ENCODE peak calls at places on chromosomes 7 and 10, in ten cellular contexts. One of them, this sample, is unnamed.

GRCh38 chr7:100051611-100052010 is 2.0 kb downstream of the ZSCAN21 start:
- DNase-seq in heart left ventricle: no peak
- DNase-seq in suprapubic skin: no peak
- DNase-seq in gastrocnemius medialis: no peak
- DNase-seq in tibial nerve: no peak
- DNase-seq in Peyer's patch: no peak
- DNase-seq in chondrocyte: no peak
- DNase-seq in HCT116: no peak
- DNase-seq in GM20000: no peak
- DNase-seq in progenitor cell of endocrine pancreas: no peak
- DNase-seq in this sample: no peak

GRCh38 chr7:805261-805660 is 27.0 kb upstream of the SUN1 start:
- DNase-seq in heart left ventricle: peak; percentile 63
- DNase-seq in suprapubic skin: no peak
- DNase-seq in gastrocnemius medialis: no peak
- DNase-seq in tibial nerve: peak; percentile 47
- DNase-seq in Peyer's patch: no peak
- DNase-seq in chondrocyte: peak; percentile 27
- DNase-seq in HCT116: no peak
- DNase-seq in GM20000: no peak
- DNase-seq in progenitor cell of endocrine pancreas: no peak
- DNase-seq in this sample: peak; percentile 76

GRCh38 chr7:95963446-95963990 is 191.2 kb downstream of the DYNC1I1 start:
- DNase-seq in heart left ventricle: no peak
- DNase-seq in suprapubic skin: no peak
- DNase-seq in gastrocnemius medialis: no peak
- DNase-seq in tibial nerve: no peak
- DNase-seq in Peyer's patch: no peak
- DNase-seq in chondrocyte: no peak
- DNase-seq in HCT116: no peak
- DNase-seq in GM20000: no peak
- DNase-seq in progenitor cell of endocrine pancreas: no peak
- DNase-seq in this sample: no peak

GRCh38 chr10:51960494-51960895 is 261.1 kb upstream of the CSTF2T start:
- DNase-seq in heart left ventricle: no peak
- DNase-seq in suprapubic skin: no peak
- DNase-seq in gastrocnemius medialis: no peak
- DNase-seq in tibial nerve: peak; percentile 49
- DNase-seq in Peyer's patch: no peak
- DNase-seq in chondrocyte: no peak
- DNase-seq in HCT116: peak; percentile 10
- DNase-seq in GM20000: peak; percentile 35
- DNase-seq in progenitor cell of endocrine pancreas: no peak
- DNase-seq in this sample: no peak

GRCh38 chr7:90181485-90181884 is 27.2 kb downstream of the STEAP1 start:
- DNase-seq in heart left ventricle: no peak
- DNase-seq in suprapubic skin: no peak
- DNase-seq in gastrocnemius medialis: no peak
- DNase-seq in tibial nerve: no peak
- DNase-seq in Peyer's patch: no peak
- DNase-seq in chondrocyte: no peak
- DNase-seq in HCT116: no peak
- DNase-seq in GM20000: no peak
- DNase-seq in progenitor cell of endocrine pancreas: no peak
- DNase-seq in this sample: no peak

GRCh38 chr7:85730016-85730415 is 543.2 kb upstream of the SEMA3D start:
- DNase-seq in heart left ventricle: no peak
- DNase-seq in suprapubic skin: no peak
- DNase-seq in gastrocnemius medialis: no peak
- DNase-seq in tibial nerve: no peak
- DNase-seq in Peyer's patch: no peak
- DNase-seq in chondrocyte: no peak
- DNase-seq in HCT116: no peak
- DNase-seq in GM20000: no peak
- DNase-seq in progenitor cell of endocrine pancreas: no peak
- DNase-seq in this sample: peak; percentile 42

GRCh38 chr10:124661661-124662180 is 82.5 kb downstream of the FAM53B start:
- DNase-seq in heart left ventricle: no peak
- DNase-seq in suprapubic skin: no peak
- DNase-seq in gastrocnemius medialis: no peak
- DNase-seq in tibial nerve: no peak
- DNase-seq in Peyer's patch: no peak
- DNase-seq in chondrocyte: no peak
- DNase-seq in HCT116: no peak
- DNase-seq in GM20000: no peak
- DNase-seq in progenitor cell of endocrine pancreas: no peak
- DNase-seq in this sample: no peak

GRCh38 chr10:26970667-26971066 is 109.9 kb upstream of the ABI1 start:
- DNase-seq in heart left ventricle: no peak
- DNase-seq in suprapubic skin: no peak
- DNase-seq in gastrocnemius medialis: no peak
- DNase-seq in tibial nerve: no peak
- DNase-seq in Peyer's patch: no peak
- DNase-seq in chondrocyte: no peak
- DNase-seq in HCT116: no peak
- DNase-seq in GM20000: peak; percentile 23
- DNase-seq in progenitor cell of endocrine pancreas: no peak
- DNase-seq in this sample: no peak

GRCh38 chr7:105278973-105279687 is 109.6 kb downstream of the SRPK2 start:
- DNase-seq in heart left ventricle: no peak
- DNase-seq in suprapubic skin: no peak
- DNase-seq in gastrocnemius medialis: no peak
- DNase-seq in tibial nerve: no peak
- DNase-seq in Peyer's patch: no peak
- DNase-seq in chondrocyte: no peak
- DNase-seq in HCT116: no peak
- DNase-seq in GM20000: no peak
- DNase-seq in progenitor cell of endocrine pancreas: no peak
- DNase-seq in this sample: no peak

GRCh38 chr10:43420369-43421200 is 11.6 kb upstream of the HNRNPF start:
- DNase-seq in heart left ventricle: peak; percentile 93
- DNase-seq in suprapubic skin: peak; percentile 93
- DNase-seq in gastrocnemius medialis: peak; percentile 87
- DNase-seq in tibial nerve: peak; percentile 93
- DNase-seq in Peyer's patch: peak; percentile 79
- DNase-seq in chondrocyte: no peak
- DNase-seq in HCT116: no peak
- DNase-seq in GM20000: peak; percentile 84
- DNase-seq in progenitor cell of endocrine pancreas: peak; percentile 65
- DNase-seq in this sample: peak; percentile 90

GRCh38 chr7:79272066-79272669 is 181.3 kb downstream of the MAGI2 start:
- DNase-seq in heart left ventricle: no peak
- DNase-seq in suprapubic skin: no peak
- DNase-seq in gastrocnemius medialis: no peak
- DNase-seq in tibial nerve: no peak
- DNase-seq in Peyer's patch: no peak
- DNase-seq in chondrocyte: no peak
- DNase-seq in HCT116: peak; percentile 39
- DNase-seq in GM20000: peak; percentile 23
- DNase-seq in progenitor cell of endocrine pancreas: no peak
- DNase-seq in this sample: no peak

GRCh38 chr7:24865994-24866615 is 108.8 kb upstream of the GSDME start:
- DNase-seq in heart left ventricle: no peak
- DNase-seq in suprapubic skin: no peak
- DNase-seq in gastrocnemius medialis: no peak
- DNase-seq in tibial nerve: no peak
- DNase-seq in Peyer's patch: no peak
- DNase-seq in chondrocyte: no peak
- DNase-seq in HCT116: no peak
- DNase-seq in GM20000: no peak
- DNase-seq in progenitor cell of endocrine pancreas: no peak
- DNase-seq in this sample: no peak

GRCh38 chr10:102593074-102593803 is 51.0 kb upstream of the TRIM8 start:
- DNase-seq in heart left ventricle: no peak
- DNase-seq in suprapubic skin: no peak
- DNase-seq in gastrocnemius medialis: no peak
- DNase-seq in tibial nerve: no peak
- DNase-seq in Peyer's patch: no peak
- DNase-seq in chondrocyte: peak; percentile 76
- DNase-seq in HCT116: no peak
- DNase-seq in GM20000: no peak
- DNase-seq in progenitor cell of endocrine pancreas: no peak
- DNase-seq in this sample: no peak

GRCh38 chr7:120792861-120793130 is 65.1 kb downstream of the TSPAN12 start:
- DNase-seq in heart left ventricle: no peak
- DNase-seq in suprapubic skin: no peak
- DNase-seq in gastrocnemius medialis: no peak
- DNase-seq in tibial nerve: no peak
- DNase-seq in Peyer's patch: no peak
- DNase-seq in chondrocyte: no peak
- DNase-seq in HCT116: no peak
- DNase-seq in GM20000: no peak
- DNase-seq in progenitor cell of endocrine pancreas: no peak
- DNase-seq in this sample: no peak

GRCh38 chr7:131188367-131189339 is 139.0 kb upstream of the MKLN1 start:
- DNase-seq in heart left ventricle: no peak
- DNase-seq in suprapubic skin: peak; percentile 77
- DNase-seq in gastrocnemius medialis: peak; percentile 36
- DNase-seq in tibial nerve: peak; percentile 30
- DNase-seq in Peyer's patch: no peak
- DNase-seq in chondrocyte: no peak
- DNase-seq in HCT116: peak; percentile 93
- DNase-seq in GM20000: peak; percentile 64
- DNase-seq in progenitor cell of endocrine pancreas: no peak
- DNase-seq in this sample: peak; percentile 7

GRCh38 chr7:117808273-117808868 is 64.9 kb downstream of the CTTNBP2 start:
- DNase-seq in heart left ventricle: peak; percentile 56
- DNase-seq in suprapubic skin: no peak
- DNase-seq in gastrocnemius medialis: no peak
- DNase-seq in tibial nerve: peak; percentile 38
- DNase-seq in Peyer's patch: no peak
- DNase-seq in chondrocyte: no peak
- DNase-seq in HCT116: no peak
- DNase-seq in GM20000: no peak
- DNase-seq in progenitor cell of endocrine pancreas: no peak
- DNase-seq in this sample: no peak

GRCh38 chr7:76073335-76073990 is 25.6 kb downstream of the MDH2 start:
- DNase-seq in heart left ventricle: no peak
- DNase-seq in suprapubic skin: no peak
- DNase-seq in gastrocnemius medialis: no peak
- DNase-seq in tibial nerve: no peak
- DNase-seq in Peyer's patch: no peak
- DNase-seq in chondrocyte: no peak
- DNase-seq in HCT116: no peak
- DNase-seq in GM20000: peak; percentile 8
- DNase-seq in progenitor cell of endocrine pancreas: no peak
- DNase-seq in this sample: no peak

GRCh38 chr7:79453558-79454324 is at the start of gene MAGI2:
- DNase-seq in heart left ventricle: peak; percentile 88
- DNase-seq in suprapubic skin: peak; percentile 90
- DNase-seq in gastrocnemius medialis: peak; percentile 61
- DNase-seq in tibial nerve: peak; percentile 86
- DNase-seq in Peyer's patch: peak; percentile 15
- DNase-seq in chondrocyte: peak; percentile 95
- DNase-seq in HCT116: no peak
- DNase-seq in GM20000: no peak
- DNase-seq in progenitor cell of endocrine pancreas: peak; percentile 58
- DNase-seq in this sample: peak; percentile 77

GRCh38 chr10:89697946-89698345 is 3.4 kb upstream of the KIF20B start:
- DNase-seq in heart left ventricle: no peak
- DNase-seq in suprapubic skin: no peak
- DNase-seq in gastrocnemius medialis: no peak
- DNase-seq in tibial nerve: no peak
- DNase-seq in Peyer's patch: no peak
- DNase-seq in chondrocyte: no peak
- DNase-seq in HCT116: no peak
- DNase-seq in GM20000: no peak
- DNase-seq in progenitor cell of endocrine pancreas: no peak
- DNase-seq in this sample: no peak

GRCh38 chr7:116633131-116633988 is 38.6 kb upstream of the MET start:
- DNase-seq in heart left ventricle: no peak
- DNase-seq in suprapubic skin: peak; percentile 76
- DNase-seq in gastrocnemius medialis: peak; percentile 84
- DNase-seq in tibial nerve: peak; percentile 52
- DNase-seq in Peyer's patch: no peak
- DNase-seq in chondrocyte: no peak
- DNase-seq in HCT116: no peak
- DNase-seq in GM20000: peak; percentile 31
- DNase-seq in progenitor cell of endocrine pancreas: no peak
- DNase-seq in this sample: no peak
- TF ChIP-seq CTCF in heart left ventricle: no peak
- TF ChIP-seq CTCF in suprapubic skin: no peak
- TF ChIP-seq CTCF in gastrocnemius medialis: no peak
- TF ChIP-seq CTCF in tibial nerve: no peak
- TF ChIP-seq CTCF in Peyer's patch: no peak
- TF ChIP-seq CTCF in chondrocyte: peak; percentile 58
- TF ChIP-seq CTCF in HCT116: peak; percentile 20
- TF ChIP-seq CTCF in GM20000: no peak
- TF ChIP-seq CTCF in progenitor cell of endocrine pancreas: no peak
- TF ChIP-seq CTCF in this sample: no peak

GRCh38 chr10:37495415-37495814 is 362.0 kb downstream of the ZNF248 start:
- DNase-seq in heart left ventricle: no peak
- DNase-seq in suprapubic skin: no peak
- DNase-seq in gastrocnemius medialis: no peak
- DNase-seq in tibial nerve: no peak
- DNase-seq in Peyer's patch: no peak
- DNase-seq in chondrocyte: no peak
- DNase-seq in HCT116: no peak
- DNase-seq in GM20000: no peak
- DNase-seq in progenitor cell of endocrine pancreas: no peak
- DNase-seq in this sample: no peak
- TF ChIP-seq CTCF in heart left ventricle: peak; percentile 39
- TF ChIP-seq CTCF in suprapubic skin: no peak
- TF ChIP-seq CTCF in gastrocnemius medialis: no peak
- TF ChIP-seq CTCF in tibial nerve: peak; percentile 13
- TF ChIP-seq CTCF in Peyer's patch: peak; percentile 21
- TF ChIP-seq CTCF in chondrocyte: peak; percentile 54
- TF ChIP-seq CTCF in HCT116: no peak
- TF ChIP-seq CTCF in GM20000: no peak
- TF ChIP-seq CTCF in progenitor cell of endocrine pancreas: peak; percentile 8
- TF ChIP-seq CTCF in this sample: no peak

DNA sequence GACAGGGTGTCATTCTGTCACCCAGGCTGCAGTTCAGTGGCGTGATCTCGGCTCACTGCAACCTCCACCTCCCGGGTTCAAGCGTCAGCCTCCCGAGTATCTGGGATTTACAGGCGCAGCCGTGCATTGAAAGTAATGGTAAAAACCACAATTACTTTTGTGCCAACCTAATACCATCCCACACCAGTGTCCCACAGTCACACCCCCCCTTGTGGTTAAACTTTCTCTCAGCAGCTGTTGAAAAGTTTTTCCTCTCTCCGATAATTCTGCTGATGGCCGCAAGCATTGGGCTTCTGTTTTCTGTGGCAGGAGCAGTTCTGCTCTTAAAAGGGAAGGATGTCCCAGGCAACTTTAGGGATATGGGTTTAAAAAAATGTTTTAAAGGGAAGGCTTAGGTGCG is 6.6 kb upstream of the LAT2 start:
- DNase-seq in heart left ventricle: peak; percentile 15
- DNase-seq in suprapubic skin: peak; percentile 54
- DNase-seq in gastrocnemius medialis: no peak
- DNase-seq in tibial nerve: peak; percentile 32
- DNase-seq in Peyer's patch: no peak
- DNase-seq in chondrocyte: peak; percentile 26
- DNase-seq in HCT116: no peak
- DNase-seq in GM20000: no peak
- DNase-seq in progenitor cell of endocrine pancreas: no peak
- DNase-seq in this sample: peak; percentile 18
- TF ChIP-seq CTCF in heart left ventricle: no peak
- TF ChIP-seq CTCF in suprapubic skin: peak; percentile 12
- TF ChIP-seq CTCF in gastrocnemius medialis: peak; percentile 14
- TF ChIP-seq CTCF in tibial nerve: peak; percentile 28
- TF ChIP-seq CTCF in Peyer's patch: peak; percentile 51
- TF ChIP-seq CTCF in chondrocyte: peak; percentile 82
- TF ChIP-seq CTCF in HCT116: peak; percentile 69
- TF ChIP-seq CTCF in GM20000: peak; percentile 50
- TF ChIP-seq CTCF in progenitor cell of endocrine pancreas: peak; percentile 59
- TF ChIP-seq CTCF in this sample: peak; percentile 30

GRCh38 chr10:73956476-73957338 is 41.2 kb upstream of the VCL start:
- DNase-seq in heart left ventricle: no peak
- DNase-seq in suprapubic skin: no peak
- DNase-seq in gastrocnemius medialis: no peak
- DNase-seq in tibial nerve: no peak
- DNase-seq in Peyer's patch: peak; percentile 56
- DNase-seq in chondrocyte: no peak
- DNase-seq in HCT116: no peak
- DNase-seq in GM20000: peak; percentile 77
- DNase-seq in progenitor cell of endocrine pancreas: no peak
- DNase-seq in this sample: no peak
- TF ChIP-seq CTCF in heart left ventricle: no peak
- TF ChIP-seq CTCF in suprapubic skin: no peak
- TF ChIP-seq CTCF in gastrocnemius medialis: no peak
- TF ChIP-seq CTCF in tibial nerve: no peak
- TF ChIP-seq CTCF in Peyer's patch: no peak
- TF ChIP-seq CTCF in chondrocyte: no peak
- TF ChIP-seq CTCF in HCT116: no peak
- TF ChIP-seq CTCF in GM20000: no peak
- TF ChIP-seq CTCF in progenitor cell of endocrine pancreas: no peak
- TF ChIP-seq CTCF in this sample: no peak